ENCODE peak calls at places on chromosomes 16 and 17, in four cellular contexts. Y is K562, F is GM10248, D is endothelial cell. V is an unnamed sample.
A peak's percentile ranks its signal among the peaks of the same experiment; 100 is the strongest.

GRCh38 chr17:3924421-3925350 is 8.4 kb upstream of the P2RX1 start:
- DNase-seq in D (no peak), F (no peak), Y (no peak), V (peak; percentile 36)

GRCh38 chr17:31593806-31594205 is 202.3 kb downstream of the RAB11FIP4 start:
- DNase-seq in Y (no peak), D (no peak), F (no peak), V (no peak)

GRCh38 chr16:30054959-30055553 is 10.5 kb upstream of the ALDOA start:
- DNase-seq in D (peak; percentile 76), Y (peak; percentile 56), F (peak; percentile 70), V (peak; percentile 74)

GRCh38 chr17:4919511-4920047 is 12.5 kb upstream of the GP1BA start:
- DNase-seq in Y (no peak), F (no peak), D (no peak), V (no peak)

GRCh38 chr16:1908081-1908633 is 10.1 kb downstream of the HS3ST6 start:
- DNase-seq in Y (no peak), D (no peak), F (no peak), V (no peak)

GRCh38 chr17:51372345-51373004 is 112.1 kb downstream of the UTP18 start:
- DNase-seq in F (peak; percentile 28), D (peak; percentile 19), Y (peak; percentile 88), V (no peak)

GRCh38 chr16:85615852-85616607 is 2.9 kb downstream of the GSE1 start:
- DNase-seq in D (peak; percentile 93), Y (no peak), F (peak; percentile 91), V (peak; percentile 88)

GRCh38 chr17:43399839-43400328 is 1.1 kb downstream of the ARL4D start:
- DNase-seq in Y (no peak), F (no peak), D (no peak), V (no peak)

GRCh38 chr16:82667437-82667836 is 40.7 kb downstream of the CDH13 start:
- DNase-seq in Y (no peak), D (no peak), F (no peak), V (no peak)

GRCh38 chr17:1299729-1300579 is 20.5 kb downstream of the TRARG1 start:
- DNase-seq in Y (no peak), F (no peak), D (no peak), V (no peak)

GRCh38 chr17:44350733-44351226 is 5.7 kb downstream of the GRN start:
- DNase-seq in F (peak; percentile 84), Y (peak; percentile 79), D (peak; percentile 87), V (peak; percentile 84)

GRCh38 chr17:73715714-73716113 is 71.5 kb upstream of the SDK2 start:
- DNase-seq in F (no peak), Y (no peak), D (no peak), V (no peak)

GRCh38 chr17:33285413-33285812 is 7.7 kb downstream of the ASIC2 start:
- DNase-seq in F (no peak), Y (no peak), D (no peak), V (no peak)

GRCh38 chr17:50266384-50267073 is 7.7 kb upstream of the TMEM92 start:
- DNase-seq in Y (no peak), F (no peak), D (no peak), V (no peak)

GRCh38 chr16:47970291-47970931 is 185.4 kb downstream of the ABCC12 start:
- DNase-seq in F (no peak), D (peak; percentile 29), Y (peak; percentile 21), V (peak; percentile 41)

GRCh38 chr17:74471341-74471740 is 4.9 kb downstream of the CD300A start:
- DNase-seq in D (no peak), Y (no peak), F (no peak), V (no peak)

GRCh38 chr17:19723967-19724366 is 7.6 kb upstream of the SLC47A2 start:
- DNase-seq in D (no peak), F (no peak), Y (no peak), V (no peak)

GRCh38 chr16:30896203-30896889 is at the start of gene CTF1:
- DNase-seq in D (peak; percentile 66), Y (peak; percentile 82), F (no peak), V (peak; percentile 76)

GRCh38 chr17:32467949-32468348 is 18.8 kb upstream of the CDK5R1 start:
- DNase-seq in D (no peak), Y (no peak), F (no peak), V (no peak)

GRCh38 chr17:19539040-19539399 is 5.4 kb downstream of the SLC47A1 start:
- DNase-seq in F (no peak), Y (no peak), D (no peak), V (no peak)

GRCh38 chr17:27295945-27296344 is 2.0 kb downstream of the WSB1 start:
- DNase-seq in Y (no peak), F (no peak), D (no peak), V (no peak)

GRCh38 chr17:65115721-65116312 is 21.4 kb upstream of the RGS9 start:
- DNase-seq in F (no peak), D (no peak), Y (no peak), V (no peak)

GRCh38 chr17:47762733-47763132 is 29.7 kb downstream of the TBX21 start:
- DNase-seq in D (no peak), F (no peak), Y (no peak), V (no peak)

GRCh38 chr16:85385463-85386331 is 227.4 kb upstream of the GSE1 start:
- DNase-seq in F (no peak), Y (peak; percentile 48), D (no peak), V (peak; percentile 79)

GRCh38 chr16:9042533-9042932 is 48.9 kb upstream of the HAPSTR1 start:
- DNase-seq in Y (no peak), D (no peak), F (no peak), V (no peak)

GRCh38 chr17:78736526-78737079 is 45.5 kb downstream of the CYTH1 start:
- DNase-seq in F (peak; percentile 62), D (no peak), Y (peak; percentile 56), V (no peak)

GRCh38 chr17:46159686-46160085 is 33.5 kb downstream of the KANSL1 start:
- DNase-seq in F (no peak), Y (no peak), D (no peak), V (no peak)

GRCh38 chr17:55275894-55276804 is 11.4 kb downstream of the HLF start:
- DNase-seq in F (no peak), D (no peak), Y (no peak), V (no peak)

GRCh38 chr16:28098959-28099945 is 35.7 kb upstream of the GSG1L start:
- DNase-seq in F (no peak), D (no peak), Y (no peak), V (no peak)

GRCh38 chr17:9702916-9703780 is 57.8 kb downstream of the USP43 start:
- DNase-seq in D (no peak), F (no peak), Y (no peak), V (peak; percentile 7)

GRCh38 chr16:23689442-23690187 is 10.9 kb downstream of the PLK1 start:
- DNase-seq in D (no peak), Y (no peak), F (no peak), V (no peak)

GRCh38 chr16:3157229-3158013 is 22.6 kb downstream of the ZNF213 start:
- DNase-seq in D (peak; percentile 72), Y (peak; percentile 53), F (no peak), V (peak; percentile 74)
- TF ChIP-seq CTCF in D (no peak), Y (no peak), F (no peak), V (no peak)

GRCh38 chr16:3780570-3780969 is 63.2 kb upstream of the TRAP1 start:
- DNase-seq in F (no peak), Y (no peak), D (no peak), V (no peak)
- TF ChIP-seq CTCF in F (no peak), Y (peak; percentile 38), D (no peak), V (no peak)

DNA sequence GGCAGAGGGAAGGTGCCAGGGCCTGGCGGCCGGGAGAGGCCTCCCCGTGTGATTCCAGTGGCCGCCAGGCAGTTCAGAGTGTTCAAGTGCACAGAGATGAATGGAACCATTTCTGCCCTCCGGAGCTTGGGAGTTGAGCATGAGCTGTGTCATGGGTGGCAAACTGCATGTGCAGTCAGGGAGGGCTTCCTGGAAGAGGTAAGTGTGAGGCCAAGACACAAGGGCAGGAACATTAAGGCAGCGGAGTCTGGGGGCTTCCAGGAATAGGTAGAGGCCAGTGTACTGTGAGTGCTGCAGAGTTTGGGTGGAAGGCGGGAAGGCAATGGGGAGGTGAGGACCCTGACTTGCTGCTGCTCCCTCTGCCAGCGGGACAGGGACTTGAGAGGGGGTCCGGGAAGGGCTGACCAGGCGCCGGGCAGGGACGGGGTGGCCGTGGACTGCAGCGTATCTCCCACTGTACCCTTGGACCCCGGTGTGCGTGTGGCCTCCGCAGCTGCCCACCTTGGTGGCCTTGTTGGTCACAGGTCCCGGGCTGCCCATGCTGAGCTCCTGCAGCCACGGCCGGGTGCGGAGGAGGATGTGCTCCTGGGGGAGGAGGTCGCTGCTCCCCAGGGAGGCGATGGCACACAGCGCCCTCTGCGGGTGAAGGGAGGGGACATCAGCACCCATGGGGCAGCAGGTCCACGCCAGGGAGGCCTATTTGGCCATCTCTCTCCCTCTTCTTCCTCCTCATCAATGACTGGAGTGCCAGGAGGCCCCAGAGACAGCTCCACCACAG is 7.5 kb upstream of the CEP131 start:
- DNase-seq in D (no peak), Y (peak; percentile 76), F (no peak), V (no peak)
- TF ChIP-seq CTCF in D (peak; percentile 44), Y (peak; percentile 86), F (peak; percentile 34), V (peak; percentile 29)

GRCh38 chr17:72658675-72659074 is 433.8 kb downstream of the SLC39A11 start:
- DNase-seq in F (no peak), D (no peak), Y (no peak), V (no peak)

GRCh38 chr17:72660274-72661092 is 432.0 kb downstream of the SLC39A11 start:
- DNase-seq in F (no peak), Y (no peak), D (no peak), V (no peak)

GRCh38 chr17:72659811-72660210 is 432.7 kb downstream of the SLC39A11 start:
- DNase-seq in Y (no peak), F (no peak), D (no peak), V (no peak)

GRCh38 chr17:72656114-72656763 is 436.2 kb downstream of the SLC39A11 start:
- DNase-seq in Y (no peak), D (no peak), F (no peak), V (no peak)

GRCh38 chr17:72657467-72658317 is 434.8 kb downstream of the SLC39A11 start:
- DNase-seq in Y (no peak), F (no peak), D (no peak), V (no peak)
- TF ChIP-seq CTCF in Y (no peak), F (peak; percentile 6), D (no peak), V (no peak)

GRCh38 chr17:8204761-8205555 is 5.4 kb downstream of the AURKB start:
- DNase-seq in F (no peak), D (no peak), Y (no peak), V (no peak)

GRCh38 chr17:8209909-8210760 is at the start of gene AURKB:
- DNase-seq in F (peak; percentile 96), D (peak; percentile 94), Y (peak; percentile 85), V (peak; percentile 96)

GRCh38 chr17:8210761-8211458 is 535 bp upstream of the AURKB start:
- DNase-seq in Y (no peak), F (no peak), D (no peak), V (no peak)

GRCh38 chr17:8206536-8206935 is 3.8 kb downstream of the AURKB start:
- DNase-seq in Y (no peak), D (no peak), F (no peak), V (no peak)
- TF ChIP-seq CTCF in Y (no peak), D (no peak), F (no peak), V (no peak)

V was measured in nephron progenitor cell.